ENCODE peak calls at places on chromosomes 3 and 15, in four cellular contexts. One of them, this sample, is unnamed.

GRCh38 chr3:51955893-51956770 is 951 bp downstream of the GPR62 start:
- DNase-seq in uterus: peak; percentile 69
- DNase-seq in Peyer's patch: no peak
- DNase-seq in transverse colon: peak; percentile 52
- DNase-seq in this sample: peak; percentile 85

GRCh38 chr15:33226559-33227181 is 32.2 kb upstream of the FMN1 start:
- DNase-seq in uterus: no peak
- DNase-seq in Peyer's patch: no peak
- DNase-seq in transverse colon: peak; percentile 33
- DNase-seq in this sample: no peak

GRCh38 chr3:183159319-183159718 is 3.2 kb downstream of the LAMP3 start:
- DNase-seq in uterus: no peak
- DNase-seq in Peyer's patch: no peak
- DNase-seq in transverse colon: no peak
- DNase-seq in this sample: no peak

GRCh38 chr15:42038401-42038800 is 17.6 kb upstream of the PLA2G4E start:
- DNase-seq in uterus: no peak
- DNase-seq in Peyer's patch: no peak
- DNase-seq in transverse colon: no peak
- DNase-seq in this sample: no peak

GRCh38 chr3:190865828-190866227 is 3.3 kb upstream of the GMNC start:
- DNase-seq in uterus: no peak
- DNase-seq in Peyer's patch: no peak
- DNase-seq in transverse colon: no peak
- DNase-seq in this sample: no peak

GRCh38 chr3:193053031-193053430 is 135.4 kb upstream of the MB21D2 start:
- DNase-seq in uterus: no peak
- DNase-seq in Peyer's patch: no peak
- DNase-seq in transverse colon: no peak
- DNase-seq in this sample: no peak

GRCh38 chr15:81400640-81401236 is 26.7 kb upstream of the TMC3 start:
- DNase-seq in uterus: no peak
- DNase-seq in Peyer's patch: no peak
- DNase-seq in transverse colon: no peak
- DNase-seq in this sample: no peak

GRCh38 chr3:138945646-138946553 is 1.0 kb downstream of the FOXL2 start:
- DNase-seq in uterus: no peak
- DNase-seq in Peyer's patch: no peak
- DNase-seq in transverse colon: peak; percentile 41
- DNase-seq in this sample: no peak

GRCh38 chr3:197953881-197954280 is 3.9 kb downstream of the RPL35A start:
- DNase-seq in uterus: no peak
- DNase-seq in Peyer's patch: no peak
- DNase-seq in transverse colon: no peak
- DNase-seq in this sample: no peak

GRCh38 chr3:16476636-16477035 is 36.9 kb downstream of the RFTN1 start:
- DNase-seq in uterus: no peak
- DNase-seq in Peyer's patch: no peak
- DNase-seq in transverse colon: no peak
- DNase-seq in this sample: no peak

GRCh38 chr3:38397320-38397719 is 50.7 kb downstream of the XYLB start:
- DNase-seq in uterus: no peak
- DNase-seq in Peyer's patch: no peak
- DNase-seq in transverse colon: no peak
- DNase-seq in this sample: no peak

GRCh38 chr3:190336516-190337189 is 14.4 kb upstream of the CLDN1 start:
- DNase-seq in uterus: no peak
- DNase-seq in Peyer's patch: no peak
- DNase-seq in transverse colon: no peak
- DNase-seq in this sample: no peak

GRCh38 chr3:192847918-192848317 is 69.7 kb downstream of the MB21D2 start:
- DNase-seq in uterus: no peak
- DNase-seq in Peyer's patch: no peak
- DNase-seq in transverse colon: no peak
- DNase-seq in this sample: no peak

GRCh38 chr3:171256445-171257250 is 203.6 kb downstream of the TNIK start:
- DNase-seq in uterus: no peak
- DNase-seq in Peyer's patch: no peak
- DNase-seq in transverse colon: no peak
- DNase-seq in this sample: no peak

GRCh38 chr15:85026304-85027032 is 44.8 kb downstream of the PDE8A start:
- DNase-seq in uterus: no peak
- DNase-seq in Peyer's patch: no peak
- DNase-seq in transverse colon: no peak
- DNase-seq in this sample: no peak

GRCh38 chr15:98746375-98746679 is 98.0 kb downstream of the IGF1R start:
- DNase-seq in uterus: no peak
- DNase-seq in Peyer's patch: no peak
- DNase-seq in transverse colon: no peak
- DNase-seq in this sample: no peak

GRCh38 chr3:59567656-59568055 is 517.8 kb upstream of the CFAP20DC start:
- DNase-seq in uterus: no peak
- DNase-seq in Peyer's patch: no peak
- DNase-seq in transverse colon: no peak
- DNase-seq in this sample: no peak

GRCh38 chr3:155425351-155425750 is 131.9 kb upstream of the STRIT1 start:
- DNase-seq in uterus: no peak
- DNase-seq in Peyer's patch: no peak
- DNase-seq in transverse colon: no peak
- DNase-seq in this sample: no peak

GRCh38 chr3:112671930-112672715 is 31.2 kb upstream of the CCDC80 start:
- DNase-seq in uterus: no peak
- DNase-seq in Peyer's patch: no peak
- DNase-seq in transverse colon: no peak
- DNase-seq in this sample: no peak

GRCh38 chr15:82768414-82769081 is 37.3 kb downstream of the FSD2 start:
- DNase-seq in uterus: no peak
- DNase-seq in Peyer's patch: no peak
- DNase-seq in transverse colon: no peak
- DNase-seq in this sample: no peak

GRCh38 chr3:189270248-189270832 is 98.6 kb downstream of the TPRG1 start:
- DNase-seq in uterus: no peak
- DNase-seq in Peyer's patch: no peak
- DNase-seq in transverse colon: peak; percentile 78
- DNase-seq in this sample: no peak

GRCh38 chr3:127886276-127886862 is 28.7 kb upstream of the KBTBD12 start:
- DNase-seq in uterus: no peak
- DNase-seq in Peyer's patch: no peak
- DNase-seq in transverse colon: no peak
- DNase-seq in this sample: no peak

GRCh38 chr3:128424508-128425069 is 42.1 kb downstream of the DNAJB8 start:
- DNase-seq in uterus: peak; percentile 39
- DNase-seq in Peyer's patch: no peak
- DNase-seq in transverse colon: no peak
- DNase-seq in this sample: no peak

GRCh38 chr3:126194713-126195305 is 14.4 kb upstream of the ALDH1L1 start:
- DNase-seq in uterus: no peak
- DNase-seq in Peyer's patch: no peak
- DNase-seq in transverse colon: no peak
- DNase-seq in this sample: no peak

GRCh38 chr3:185353225-185353624 is 9.7 kb upstream of the MAP3K13 start:
- DNase-seq in uterus: no peak
- DNase-seq in Peyer's patch: no peak
- DNase-seq in transverse colon: no peak
- DNase-seq in this sample: no peak

GRCh38 chr3:13842226-13842625 is 37.6 kb downstream of the WNT7A start:
- DNase-seq in uterus: no peak
- DNase-seq in Peyer's patch: no peak
- DNase-seq in transverse colon: no peak
- DNase-seq in this sample: no peak

GRCh38 chr15:62474771-62475124 is 309.7 kb upstream of the C2CD4B start:
- DNase-seq in uterus: no peak
- DNase-seq in Peyer's patch: no peak
- DNase-seq in transverse colon: no peak
- DNase-seq in this sample: no peak

GRCh38 chr15:31238906-31239305 is 87.7 kb upstream of the KLF13 start:
- DNase-seq in uterus: no peak
- DNase-seq in Peyer's patch: no peak
- DNase-seq in transverse colon: no peak
- DNase-seq in this sample: no peak

GRCh38 chr3:194110483-194110882 is 25.5 kb upstream of the HES1 start:
- DNase-seq in uterus: no peak
- DNase-seq in Peyer's patch: no peak
- DNase-seq in transverse colon: no peak
- DNase-seq in this sample: no peak

GRCh38 chr3:148937477-148937876 is 53.9 kb upstream of the GYG1 start:
- DNase-seq in uterus: no peak
- DNase-seq in Peyer's patch: no peak
- DNase-seq in transverse colon: no peak
- DNase-seq in this sample: no peak

GRCh38 chr3:16067837-16068471 is 106.5 kb upstream of the GALNT15 start:
- DNase-seq in uterus: no peak
- DNase-seq in Peyer's patch: no peak
- DNase-seq in transverse colon: no peak
- DNase-seq in this sample: no peak

GRCh38 chr3:72818915-72819314 is 29.3 kb downstream of the SHQ1 start:
- DNase-seq in uterus: no peak
- DNase-seq in Peyer's patch: no peak
- DNase-seq in transverse colon: no peak
- DNase-seq in this sample: no peak

GRCh38 chr3:66378256-66378655 is 122.6 kb downstream of the LRIG1 start:
- DNase-seq in uterus: no peak
- DNase-seq in Peyer's patch: peak; percentile 37
- DNase-seq in transverse colon: no peak
- DNase-seq in this sample: no peak

GRCh38 chr15:30921781-30922371 is 18.2 kb downstream of the FAN1 start:
- DNase-seq in uterus: no peak
- DNase-seq in Peyer's patch: no peak
- DNase-seq in transverse colon: no peak
- DNase-seq in this sample: no peak

GRCh38 chr3:93961489-93961888 is 12.2 kb downstream of the PROS1 start:
- DNase-seq in uterus: no peak
- DNase-seq in Peyer's patch: no peak
- DNase-seq in transverse colon: no peak
- DNase-seq in this sample: no peak

GRCh38 chr15:62706361-62706760 is 336.2 kb upstream of the TPM1 start:
- DNase-seq in uterus: no peak
- DNase-seq in Peyer's patch: no peak
- DNase-seq in transverse colon: no peak
- DNase-seq in this sample: no peak

GRCh38 chr3:76497636-76498035 is 542.3 kb upstream of the ROBO2 start:
- DNase-seq in uterus: no peak
- DNase-seq in Peyer's patch: no peak
- DNase-seq in transverse colon: no peak
- DNase-seq in this sample: no peak

GRCh38 chr15:55277116-55277564 is 12.5 kb downstream of the RAB27A start:
- DNase-seq in uterus: no peak
- DNase-seq in Peyer's patch: peak; percentile 44
- DNase-seq in transverse colon: peak; percentile 19
- DNase-seq in this sample: no peak

GRCh38 chr3:127851899-127852298 is 29.6 kb upstream of the MGLL start:
- DNase-seq in uterus: no peak
- DNase-seq in Peyer's patch: no peak
- DNase-seq in transverse colon: no peak
- DNase-seq in this sample: no peak

GRCh38 chr15:69790632-69791031 is 307.1 kb downstream of the TLE3 start:
- DNase-seq in uterus: no peak
- DNase-seq in Peyer's patch: no peak
- DNase-seq in transverse colon: no peak
- DNase-seq in this sample: no peak
- TF ChIP-seq POLR2A in uterus: no peak
- TF ChIP-seq POLR2A in Peyer's patch: no peak
- TF ChIP-seq POLR2A in transverse colon: no peak
- TF ChIP-seq POLR2A in this sample: no peak

GRCh38 chr3:98536456-98537017 is 4.8 kb downstream of the GPR15 start:
- DNase-seq in uterus: no peak
- DNase-seq in Peyer's patch: no peak
- DNase-seq in transverse colon: no peak
- DNase-seq in this sample: no peak

GRCh38 chr3:98532275-98532637 is 478 bp downstream of the GPR15 start:
- DNase-seq in uterus: no peak
- DNase-seq in Peyer's patch: no peak
- DNase-seq in transverse colon: no peak
- DNase-seq in this sample: no peak

GRCh38 chr3:98534168-98534567 is 2.4 kb downstream of the GPR15 start:
- DNase-seq in uterus: no peak
- DNase-seq in Peyer's patch: no peak
- DNase-seq in transverse colon: no peak
- DNase-seq in this sample: no peak

GRCh38 chr3:98532709-98533571 is 1.2 kb downstream of the GPR15 start:
- DNase-seq in uterus: no peak
- DNase-seq in Peyer's patch: no peak
- DNase-seq in transverse colon: no peak
- DNase-seq in this sample: no peak

DNA sequence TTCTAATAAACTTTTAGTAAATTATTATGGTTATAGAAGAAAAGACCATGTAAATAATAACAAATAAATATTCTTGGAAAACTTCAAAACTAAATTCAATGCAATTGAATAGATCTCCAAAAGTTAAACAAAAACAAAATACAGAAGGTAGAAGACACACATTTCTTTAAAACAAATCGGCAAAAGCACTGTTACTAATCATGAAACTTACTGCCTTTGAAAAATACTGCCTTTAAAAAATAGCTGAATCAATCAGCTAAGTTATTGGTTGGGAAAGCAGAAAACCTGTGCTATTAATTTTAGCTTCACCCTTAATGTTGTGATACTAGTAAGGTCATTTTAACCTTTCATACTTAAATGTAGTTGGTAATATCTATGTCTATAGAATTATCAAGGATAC is 3.0 kb downstream of the GPR15 start:
- DNase-seq in uterus: no peak
- DNase-seq in Peyer's patch: no peak
- DNase-seq in transverse colon: no peak
- DNase-seq in this sample: no peak
- TF ChIP-seq POLR2A in uterus: no peak
- TF ChIP-seq POLR2A in Peyer's patch: no peak
- TF ChIP-seq POLR2A in transverse colon: no peak
- TF ChIP-seq POLR2A in this sample: no peak

GRCh38 chr3:188220988-188221818 is 67.2 kb downstream of the LPP start:
- DNase-seq in uterus: peak; percentile 46
- DNase-seq in Peyer's patch: no peak
- DNase-seq in transverse colon: peak; percentile 45
- DNase-seq in this sample: peak; percentile 86
- TF ChIP-seq POLR2A in uterus: no peak
- TF ChIP-seq POLR2A in Peyer's patch: no peak
- TF ChIP-seq POLR2A in transverse colon: peak; percentile 4
- TF ChIP-seq POLR2A in this sample: no peak

GRCh38 chr3:47414161-47414564 is 33.3 kb downstream of the PTPN23 start:
- DNase-seq in uterus: no peak
- DNase-seq in Peyer's patch: no peak
- DNase-seq in transverse colon: no peak
- DNase-seq in this sample: no peak
- TF ChIP-seq POLR2A in uterus: no peak
- TF ChIP-seq POLR2A in Peyer's patch: no peak
- TF ChIP-seq POLR2A in transverse colon: no peak
- TF ChIP-seq POLR2A in this sample: no peak

This sample was measured in lower leg skin.